ENCODE peak calls at places on chromosomes 16 and 17, in eight cellular contexts. E, F, G, I, C, O, V and L are unnamed samples.

GRCh38 chr17:49875690-49876089 is 27.8 kb upstream of the TAC4 start:
- DNase-seq in E (no peak), F (no peak), G (no peak), I (no peak), C (no peak), O (no peak), V (no peak), L (no peak)

GRCh38 chr17:1227917-1228751 is 42.1 kb upstream of the BHLHA9 start:
- DNase-seq in E (peak), F (no peak), G (no peak), I (no peak), C (no peak), O (no peak), V (no peak), L (no peak)

GRCh38 chr17:74937064-74938051 is 1.7 kb downstream of the OTOP3 start:
- DNase-seq in E (peak), F (no peak), G (no peak), I (no peak), C (no peak), O (no peak), V (no peak), L (no peak)

GRCh38 chr17:66426397-66427033 is 124.1 kb downstream of the PRKCA start:
- DNase-seq in E (no peak), F (no peak), G (peak), I (peak), C (peak), O (peak), V (peak), L (no peak)

GRCh38 chr17:67216544-67217320 is 28.3 kb downstream of the HELZ start:
- DNase-seq in E (no peak), F (no peak), G (no peak), I (no peak), C (peak), O (no peak), V (no peak), L (no peak)

GRCh38 chr17:8791910-8792270 is 7.3 kb downstream of the MFSD6L start:
- DNase-seq in E (peak), F (no peak), G (no peak), I (no peak), C (peak), O (no peak), V (no peak), L (peak)

GRCh38 chr17:82863941-82864720 is 24.3 kb upstream of the ZNF750 start:
- DNase-seq in E (peak), F (peak), G (no peak), I (no peak), C (peak), O (peak), V (peak), L (no peak)

GRCh38 chr17:19250421-19251141 is 13.4 kb downstream of the EPN2 start:
- DNase-seq in E (no peak), F (no peak), G (no peak), I (no peak), C (no peak), O (no peak), V (no peak), L (no peak)

GRCh38 chr16:17331991-17332390 is 138.8 kb downstream of the XYLT1 start:
- DNase-seq in E (no peak), F (no peak), G (no peak), I (no peak), C (no peak), O (no peak), V (no peak), L (no peak)